ENCODE peak calls at places on chromosome 13, in five cellular contexts. U is neural progenitor cell, O is Karpas-422, Z is H9, C is colonic mucosa. K is an unnamed sample. For H3K4me1, the result is how much of the 10 kb centered on the place peaks cover.

GRCh38 chr13:58018865-58019264 is 387.3 kb downstream of the PCDH17 start:
- DNase-seq in Z (no peak), U (no peak), C (no peak), O (no peak), K (no peak)

GRCh38 chr13:76832258-76832988 is 53.8 kb downstream of the KCTD12 start:
- DNase-seq in U (no peak), O (no peak), Z (no peak), C (no peak), K (no peak)

GRCh38 chr13:75910591-75910990 is 274.5 kb downstream of the LMO7 start:
- DNase-seq in U (no peak), Z (no peak), O (no peak), C (no peak), K (no peak)

GRCh38 chr13:101941095-101941777 is 460.6 kb downstream of the FGF14 start:
- DNase-seq in U (no peak), C (no peak), Z (no peak), O (no peak), K (no peak)

GRCh38 chr13:109790071-109790470 is 3.7 kb upstream of the IRS2 start:
- DNase-seq in O (no peak), Z (no peak), U (no peak), C (no peak), K (no peak)

GRCh38 chr13:37681295-37682032 is 82.9 kb upstream of the POSTN start:
- DNase-seq in U (no peak), O (no peak), C (no peak), Z (no peak), K (no peak)

GRCh38 chr13:45807520-45808099 is 43.9 kb downstream of the SIAH3 start:
- DNase-seq in C (no peak), U (peak), O (peak), Z (peak), K (peak)

GRCh38 chr13:48731957-48732569 is 78.3 kb downstream of the CYSLTR2 start:
- DNase-seq in C (peak), O (peak), U (peak), Z (peak), K (peak)

GRCh38 chr13:103195762-103196161 is 129.5 kb upstream of the SLC10A2 start:
- DNase-seq in Z (no peak), C (no peak), U (no peak), O (no peak), K (no peak)

GRCh38 chr13:63285426-63285825 is 1869.8 kb upstream of the PCDH20 start:
- DNase-seq in Z (no peak), C (no peak), O (no peak), U (no peak), K (no peak)

GRCh38 chr13:24196593-24197197 is 36.2 kb downstream of the SPATA13 start:
- DNase-seq in Z (no peak), C (no peak), U (no peak), O (no peak), K (no peak)

GRCh38 chr13:61463027-61463426 is 47.4 kb upstream of the PCDH20 start:
- DNase-seq in U (no peak), Z (no peak), C (no peak), O (no peak), K (no peak)

GRCh38 chr13:110887242-110887954 is 27.5 kb downstream of the ANKRD10 start:
- DNase-seq in O (no peak), Z (no peak), U (no peak), C (no peak), K (no peak)

GRCh38 chr13:76717092-76717491 is 169.1 kb downstream of the KCTD12 start:
- DNase-seq in Z (no peak), U (no peak), O (no peak), C (no peak), K (no peak)

GRCh38 chr13:48220592-48221300 is 12.3 kb upstream of the ITM2B start:
- DNase-seq in C (no peak), Z (no peak), U (no peak), O (no peak), K (no peak)

GRCh38 chr13:35309711-35310110 is 166.8 kb downstream of the MAB21L1 start:
- DNase-seq in C (no peak), U (no peak), O (no peak), Z (no peak), K (no peak)

GRCh38 chr13:47250141-47250540 is 353.3 kb upstream of the HTR2A start:
- DNase-seq in U (no peak), Z (no peak), O (no peak), C (no peak), K (no peak)

GRCh38 chr13:94382520-94382919 is 97.0 kb downstream of the DCT start:
- DNase-seq in O (no peak), U (no peak), Z (no peak), C (no peak), K (no peak)

GRCh38 chr13:36395280-36395679 is 37.0 kb upstream of the CCNA1 start:
- DNase-seq in C (no peak), O (peak), U (no peak), Z (no peak), K (no peak)

GRCh38 chr13:23703241-23703640 is 133.0 kb downstream of the TNFRSF19 start:
- DNase-seq in U (no peak), Z (no peak), O (no peak), C (no peak), K (no peak)

GRCh38 chr13:110163020-110163658 is 143.8 kb downstream of the COL4A1 start:
- DNase-seq in U (no peak), Z (no peak), O (no peak), C (no peak), K (no peak)

DNA sequence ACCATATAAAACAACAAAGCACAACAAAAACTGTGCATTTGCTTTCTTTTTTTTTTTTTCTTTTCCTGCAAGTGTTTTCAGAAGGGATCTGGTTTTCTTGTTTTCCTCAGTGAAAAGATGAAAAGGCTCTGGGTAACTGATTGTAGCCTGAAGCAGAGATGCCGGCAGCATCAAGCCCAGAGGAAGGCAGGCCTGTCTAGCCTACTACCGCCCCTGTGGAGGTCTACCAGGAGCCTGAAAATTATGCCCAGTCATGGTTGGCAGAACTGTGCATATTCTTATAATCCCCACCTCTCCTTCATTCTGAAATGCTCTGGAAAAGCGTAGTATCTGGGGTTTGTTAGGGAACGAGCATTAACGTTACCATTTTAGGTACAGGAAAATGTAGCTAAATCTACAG is 32.6 kb upstream of the MEDAG start:
- DNase-seq in C (no peak), Z (no peak), U (peak), O (no peak), K (no peak)
- H3K9ac ChIP-seq in C (no peak), Z (no peak), U (no peak), O (no peak), K (no peak)

GRCh38 chr13:41497436-41497835 is 40.1 kb downstream of the RGCC start:
- DNase-seq in O (no peak), U (no peak), C (no peak), Z (no peak), K (no peak)
- H3K4me1 ChIP-seq in O (under half), U (under half), C (under half), Z (under half), K (under half)

DNA sequence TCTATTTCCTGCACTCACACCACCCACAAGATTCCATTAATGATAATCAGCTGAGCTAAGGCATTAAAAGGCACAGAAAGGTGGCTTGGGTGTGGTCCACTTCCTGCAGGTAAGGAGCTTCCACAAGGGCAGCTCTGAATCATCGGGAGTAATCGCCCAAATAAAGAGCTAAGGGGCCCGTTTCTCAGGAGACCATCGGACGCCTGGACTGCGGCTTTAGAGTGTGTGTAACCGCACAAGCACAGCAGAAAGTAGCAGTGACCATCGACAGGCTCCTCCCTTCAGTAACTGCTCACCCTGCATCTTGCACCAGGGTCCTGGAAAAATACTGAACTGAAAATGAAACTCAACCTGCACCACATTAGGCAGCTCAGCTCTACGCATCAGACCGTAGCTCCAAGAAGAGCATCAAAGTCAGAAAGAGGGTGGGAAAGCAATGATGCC is 6.0 kb downstream of the STK24 start:
- DNase-seq in U (no peak), Z (no peak), C (peak), O (peak), K (no peak)
- H3K9ac ChIP-seq in U (no peak), Z (no peak), C (peak), O (peak), K (no peak)

DNA sequence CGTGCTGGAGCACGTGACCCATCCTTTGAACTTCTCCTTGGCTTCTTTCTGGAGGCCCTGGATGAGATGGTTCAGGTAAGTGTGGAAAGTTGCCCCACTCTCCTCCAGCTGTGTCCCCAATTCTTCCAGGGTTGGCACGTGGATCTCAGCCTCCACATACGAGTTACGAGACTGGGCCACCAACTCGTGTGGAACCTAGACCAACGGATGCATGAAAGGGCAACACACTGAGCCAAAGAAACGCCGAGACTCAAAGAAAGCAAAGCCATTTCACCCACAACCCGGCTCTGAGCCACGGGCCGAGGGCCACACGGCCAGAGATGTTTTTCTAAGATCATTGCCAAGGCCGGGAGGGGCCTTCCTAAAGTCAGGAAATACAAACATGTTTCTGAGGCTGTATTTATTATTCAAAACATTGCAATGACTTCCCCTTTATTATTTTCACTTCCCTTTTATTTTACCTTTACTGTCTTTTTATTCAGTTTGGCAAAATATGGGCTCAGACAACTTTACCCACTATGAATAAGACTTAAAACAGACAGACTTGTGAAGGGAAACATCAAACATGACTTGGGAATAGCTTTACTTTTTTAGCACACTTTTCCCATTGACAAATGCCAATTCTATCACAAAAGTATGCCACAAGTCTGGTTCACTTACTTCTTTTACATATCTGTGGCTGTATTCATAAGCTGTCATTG is 94.6 kb downstream of the KL start:
- DNase-seq in Z (no peak), C (peak), U (no peak), O (peak), K (no peak)
- H3K4me1 ChIP-seq in Z (under half), C (under half), U (under half), O (under half), K (under half)

K was measured in NT2/D1.